ENCODE peak calls at places on chromosomes 6 and 20, in seven cellular contexts. Y is IMR-90, P is upper lobe of right lung, Q is pancreas, N is brain microvascular endothelial cell, J is right cardiac atrium, I is left ventricle myocardium inferior. W is an unnamed sample.

GRCh38 chr20:24779166-24779565 is 169.9 kb upstream of the CST7 start:
- DNase-seq in Y (no peak), P (peak), Q (no peak), N (no peak), J (no peak), I (no peak), W (peak)

GRCh38 chr6:3748208-3748701 is 3.3 kb downstream of the PXDC1 start:
- DNase-seq in Y (peak), P (no peak), Q (peak), N (peak), J (peak), I (peak), W (peak)

GRCh38 chr6:136921936-136922679 is at the start of gene SLC35D3:
- DNase-seq in Y (no peak), P (no peak), Q (peak), N (no peak), J (peak), I (no peak), W (peak)

GRCh38 chr20:51366155-51366886 is 176.2 kb downstream of the NFATC2 start:
- DNase-seq in Y (peak), P (no peak), Q (peak), N (peak), J (peak), I (peak), W (peak)

GRCh38 chr20:10553326-10553984 is 118.3 kb downstream of the SLX4IP start:
- DNase-seq in Y (peak), P (peak), Q (peak), N (peak), J (peak), I (peak), W (peak)

GRCh38 chr6:170147832-170148708 is 142.8 kb downstream of the DLL1 start:
- DNase-seq in Y (no peak), P (no peak), Q (no peak), N (no peak), J (peak), I (no peak), W (no peak)

GRCh38 chr6:33702345-33702977 is 9.0 kb downstream of the UQCC2 start:
- DNase-seq in Y (peak), P (peak), Q (peak), N (peak), J (peak), I (no peak), W (peak)

GRCh38 chr6:33481192-33481591 is 26.8 kb downstream of the ZBTB9 start:
- DNase-seq in Y (no peak), P (no peak), Q (no peak), N (no peak), J (no peak), I (no peak), W (no peak)

GRCh38 chr20:3000852-3001523 is 42.4 kb upstream of the GNRH2 start:
- DNase-seq in Y (peak), P (no peak), Q (no peak), N (peak), J (no peak), I (no peak), W (peak)

GRCh38 chr20:38441916-38442315 is 6.8 kb upstream of the SNHG17 start:
- DNase-seq in Y (no peak), P (no peak), Q (no peak), N (no peak), J (no peak), I (no peak), W (peak)

GRCh38 chr6:86619428-86619827 is 317.9 kb upstream of the HTR1E start:
- DNase-seq in Y (no peak), P (no peak), Q (no peak), N (no peak), J (no peak), I (no peak), W (no peak)

GRCh38 chr20:504632-505075 is 38.9 kb downstream of the CSNK2A1 start:
- DNase-seq in Y (no peak), P (no peak), Q (no peak), N (no peak), J (no peak), I (no peak), W (no peak)
- H3K4me3 ChIP-seq in Y (no peak), P (no peak), Q (no peak), N (no peak), J (no peak), I (no peak), W (no peak)

DNA sequence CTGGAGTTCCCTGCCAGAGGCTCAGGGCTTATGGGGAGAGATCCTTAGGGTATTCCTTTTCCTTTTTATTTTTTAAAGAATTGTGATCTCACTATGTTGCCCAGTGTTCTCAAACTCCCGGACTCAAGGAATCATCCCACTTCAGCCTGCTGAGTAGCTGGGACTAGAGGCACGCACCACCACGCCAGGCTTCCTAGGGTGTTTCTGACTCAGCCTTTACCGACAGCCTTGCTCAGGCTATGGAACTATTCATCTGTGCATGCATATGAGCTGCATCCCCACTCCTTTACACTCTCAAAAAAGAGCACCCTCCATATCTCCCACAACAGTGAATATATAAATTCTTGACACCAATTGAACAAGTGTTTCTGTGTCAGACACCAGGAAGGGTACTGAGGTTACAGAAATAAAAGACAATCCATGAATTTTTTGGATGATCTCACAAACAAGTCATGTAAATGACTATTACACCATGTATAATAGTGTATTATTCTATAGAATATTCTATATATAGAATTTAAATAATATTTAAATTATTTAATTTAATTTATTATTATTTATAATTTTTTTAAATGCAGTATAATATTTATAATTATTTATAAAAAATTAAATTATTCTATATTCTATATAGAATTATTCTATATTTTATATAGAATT is 40.5 kb upstream of the UBR2 start:
- DNase-seq in Y (peak), P (no peak), Q (no peak), N (peak), J (no peak), I (no peak), W (peak)
- H3K4me3 ChIP-seq in Y (no peak), P (no peak), Q (no peak), N (no peak), J (no peak), I (no peak), W (no peak)

DNA sequence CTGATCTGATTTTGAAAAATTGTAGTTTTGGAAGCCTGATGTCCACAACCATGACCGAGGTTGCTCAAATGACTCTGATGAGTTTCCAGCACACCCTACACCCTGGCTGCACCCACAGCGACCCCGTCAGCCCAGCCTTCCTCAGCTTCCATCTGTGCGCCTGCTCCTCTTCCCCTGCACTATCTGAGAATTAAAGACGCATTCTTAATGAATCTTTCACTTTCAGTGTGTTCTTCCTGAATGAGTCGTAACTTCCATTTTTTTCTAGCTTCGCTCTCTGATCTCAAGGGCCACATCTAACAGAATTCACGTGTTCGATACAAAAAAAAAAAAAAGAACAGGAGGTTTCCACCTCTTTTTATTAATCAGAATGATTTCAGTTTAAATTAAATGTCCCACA is 21.3 kb upstream of the RREB1 start:
- DNase-seq in Y (peak), P (peak), Q (no peak), N (no peak), J (peak), I (peak), W (peak)
- H3K4me3 ChIP-seq in Y (no peak), P (peak), Q (peak), N (peak), J (peak), I (peak), W (peak)

GRCh38 chr6:156866181-156866862 is 89.1 kb downstream of the ARID1B start:
- DNase-seq in Y (peak), P (no peak), Q (no peak), N (peak), J (no peak), I (no peak), W (peak)
- H3K4me3 ChIP-seq in Y (peak), P (no peak), Q (no peak), N (peak), J (no peak), I (no peak), W (no peak)

GRCh38 chr6:26216886-26217713 is 129.9 kb downstream of the HFE start:
- DNase-seq in Y (peak), P (peak), Q (peak), N (peak), J (peak), I (peak), W (peak)
- H3K4me3 ChIP-seq in Y (peak), P (peak), Q (peak), N (peak), J (peak), I (peak), W (peak)